ENCODE peak calls at places on chromosome 1, in ten cellular contexts. I is Calu3, M is kidney epithelial cell, Z is breast epithelium, Y is GM12864, E is natural killer cell, Q is HFFc6, H is OCI-LY7, R is foreskin fibroblast, G is left lung. N is an unnamed sample.

GRCh38 chr1:47931395-47931794 is 65.8 kb downstream of the TRABD2B start:
- DNase-seq in I (peak), M (no peak), Z (no peak), Y (no peak), E (no peak), Q (no peak), H (peak), R (no peak), G (no peak), N (no peak)

GRCh38 chr1:227816750-227817446 is 1.4 kb downstream of the PRSS38 start:
- DNase-seq in I (no peak), M (no peak), Z (no peak), Y (no peak), E (peak), Q (no peak), H (no peak), R (no peak), G (peak), N (no peak)

GRCh38 chr1:150268706-150269403 is at the start of gene APH1A:
- DNase-seq in I (peak), M (peak), Z (peak), Y (peak), E (peak), Q (peak), H (peak), R (peak), G (peak), N (peak)

GRCh38 chr1:204358605-204359004 is 1.1 kb downstream of the PLEKHA6 start:
- DNase-seq in I (no peak), M (no peak), Z (no peak), Y (no peak), E (no peak), Q (no peak), H (no peak), R (no peak), G (no peak), N (no peak)

GRCh38 chr1:204154525-204155255 is 2.8 kb upstream of the ETNK2 start:
- DNase-seq in I (no peak), M (no peak), Z (no peak), Y (no peak), E (no peak), Q (no peak), H (no peak), R (no peak), G (no peak), N (no peak)

GRCh38 chr1:2127181-2128145 is 67.1 kb downstream of the FAAP20 start:
- DNase-seq in I (no peak), M (no peak), Z (peak), Y (no peak), E (no peak), Q (no peak), H (no peak), R (no peak), G (peak), N (no peak)

GRCh38 chr1:160567858-160568682 is 11.2 kb downstream of the CD84 start:
- DNase-seq in I (no peak), M (no peak), Z (no peak), Y (no peak), E (peak), Q (no peak), H (peak), R (no peak), G (no peak), N (no peak)

GRCh38 chr1:158117854-158118691 is 62.6 kb upstream of the CD1D start:
- DNase-seq in I (peak), M (no peak), Z (no peak), Y (no peak), E (peak), Q (peak), H (peak), R (peak), G (peak), N (peak)

GRCh38 chr1:231734417-231734816 is 107.8 kb downstream of the DISC1 start:
- DNase-seq in I (no peak), M (no peak), Z (no peak), Y (no peak), E (no peak), Q (no peak), H (no peak), R (no peak), G (no peak), N (no peak)

GRCh38 chr1:23980725-23981063 is 567 bp upstream of the SRSF10 start:
- DNase-seq in I (peak), M (no peak), Z (no peak), Y (peak), E (peak), Q (no peak), H (peak), R (no peak), G (no peak), N (peak)

GRCh38 chr1:231666220-231666956 is 39.8 kb downstream of the DISC1 start:
- DNase-seq in I (no peak), M (no peak), Z (no peak), Y (no peak), E (no peak), Q (no peak), H (no peak), R (no peak), G (no peak), N (no peak)

GRCh38 chr1:32659581-32659980 is 8.6 kb downstream of the RBBP4 start:
- DNase-seq in I (no peak), M (no peak), Z (no peak), Y (no peak), E (no peak), Q (no peak), H (no peak), R (no peak), G (no peak), N (no peak)

GRCh38 chr1:40926441-40926840 is 53.1 kb upstream of the CTPS1 start:
- DNase-seq in I (no peak), M (no peak), Z (no peak), Y (no peak), E (no peak), Q (no peak), H (no peak), R (no peak), G (no peak), N (no peak)

GRCh38 chr1:24091971-24092482 is 19.9 kb downstream of the MYOM3 start:
- DNase-seq in I (no peak), M (no peak), Z (no peak), Y (no peak), E (no peak), Q (no peak), H (no peak), R (no peak), G (no peak), N (no peak)

GRCh38 chr1:151132676-151133338 is 13.6 kb downstream of the SEMA6C start:
- DNase-seq in I (no peak), M (no peak), Z (no peak), Y (no peak), E (no peak), Q (no peak), H (no peak), R (no peak), G (no peak), N (no peak)

GRCh38 chr1:89939059-89939570 is 55.8 kb upstream of the ZNF326 start:
- DNase-seq in I (no peak), M (no peak), Z (no peak), Y (no peak), E (no peak), Q (no peak), H (no peak), R (no peak), G (no peak), N (no peak)

GRCh38 chr1:93681095-93681548 is 515 bp downstream of the BCAR3 start:
- DNase-seq in I (no peak), M (no peak), Z (no peak), Y (no peak), E (peak), Q (no peak), H (peak), R (no peak), G (peak), N (no peak)

GRCh38 chr1:107807405-107807804 is 157.6 kb downstream of the VAV3 start:
- DNase-seq in I (no peak), M (no peak), Z (no peak), Y (no peak), E (no peak), Q (no peak), H (no peak), R (no peak), G (no peak), N (no peak)

GRCh38 chr1:56387071-56387747 is 192.2 kb downstream of the PLPP3 start:
- DNase-seq in I (peak), M (no peak), Z (no peak), Y (no peak), E (no peak), Q (no peak), H (no peak), R (no peak), G (no peak), N (no peak)

GRCh38 chr1:161816201-161816600 is 50.1 kb downstream of the ATF6 start:
- DNase-seq in I (no peak), M (no peak), Z (no peak), Y (no peak), E (no peak), Q (peak), H (no peak), R (peak), G (no peak), N (no peak)

GRCh38 chr1:69073176-69073575 is 494.5 kb upstream of the LRRC7 start:
- DNase-seq in I (no peak), M (no peak), Z (no peak), Y (no peak), E (no peak), Q (no peak), H (no peak), R (no peak), G (no peak), N (no peak)
- TF ChIP-seq CTCF in I (no peak), M (no peak), Z (no peak), Y (no peak), E (no peak), Q (no peak), H (peak), R (no peak), G (no peak), N (no peak)

DNA sequence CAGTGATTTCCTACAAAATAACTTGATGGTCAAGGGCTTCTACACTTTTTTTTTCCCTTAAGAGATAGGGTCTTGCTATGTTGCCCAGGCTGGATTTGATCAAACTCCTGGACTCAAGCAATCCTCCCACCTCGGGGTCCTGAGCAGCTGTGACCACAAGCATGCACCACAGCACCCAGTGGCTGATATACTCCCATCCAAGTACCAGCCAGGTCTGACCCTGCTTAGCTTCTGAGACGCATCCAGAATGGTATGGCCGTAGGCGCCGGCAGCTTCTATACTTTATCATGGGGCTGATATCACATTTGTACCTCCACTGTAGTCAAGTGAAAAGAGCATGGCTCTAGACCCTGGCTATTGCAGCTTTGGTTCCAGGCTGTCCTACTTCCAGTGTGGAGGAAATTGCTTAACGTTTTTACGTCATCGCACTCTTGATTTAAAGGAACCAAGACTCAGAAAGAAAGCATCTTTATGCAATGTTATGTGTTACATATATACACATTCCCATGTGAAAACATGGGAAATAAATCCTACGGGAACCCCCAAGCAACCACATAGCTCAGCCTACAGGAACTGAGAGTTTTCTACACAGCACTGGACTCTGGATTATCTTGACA is 39.5 kb downstream of the PDPN start:
- DNase-seq in I (no peak), M (no peak), Z (no peak), Y (no peak), E (no peak), Q (no peak), H (no peak), R (no peak), G (no peak), N (no peak)
- TF ChIP-seq CTCF in I (no peak), M (no peak), Z (no peak), Y (no peak), E (no peak), Q (no peak), H (no peak), R (no peak), G (no peak), N (no peak)

GRCh38 chr1:234601217-234602017 is 8.6 kb downstream of the IRF2BP2 start:
- DNase-seq in I (no peak), M (no peak), Z (no peak), Y (no peak), E (no peak), Q (peak), H (peak), R (no peak), G (no peak), N (no peak)

GRCh38 chr1:234598974-234599616 is 10.9 kb downstream of the IRF2BP2 start:
- DNase-seq in I (no peak), M (no peak), Z (no peak), Y (no peak), E (no peak), Q (no peak), H (no peak), R (no peak), G (no peak), N (no peak)

GRCh38 chr1:234600418-234601216 is 9.4 kb downstream of the IRF2BP2 start:
- DNase-seq in I (peak), M (no peak), Z (no peak), Y (no peak), E (no peak), Q (no peak), H (peak), R (no peak), G (no peak), N (no peak)

GRCh38 chr1:234597894-234598293 is 12.1 kb downstream of the IRF2BP2 start:
- DNase-seq in I (peak), M (no peak), Z (no peak), Y (no peak), E (peak), Q (no peak), H (peak), R (no peak), G (no peak), N (peak)

GRCh38 chr1:234599617-234600417 is 10.2 kb downstream of the IRF2BP2 start:
- DNase-seq in I (peak), M (no peak), Z (peak), Y (no peak), E (peak), Q (peak), H (peak), R (peak), G (peak), N (peak)
- TF ChIP-seq CTCF in I (no peak), M (no peak), Z (no peak), Y (no peak), E (no peak), Q (no peak), H (peak), R (no peak), G (no peak), N (no peak)

DNA sequence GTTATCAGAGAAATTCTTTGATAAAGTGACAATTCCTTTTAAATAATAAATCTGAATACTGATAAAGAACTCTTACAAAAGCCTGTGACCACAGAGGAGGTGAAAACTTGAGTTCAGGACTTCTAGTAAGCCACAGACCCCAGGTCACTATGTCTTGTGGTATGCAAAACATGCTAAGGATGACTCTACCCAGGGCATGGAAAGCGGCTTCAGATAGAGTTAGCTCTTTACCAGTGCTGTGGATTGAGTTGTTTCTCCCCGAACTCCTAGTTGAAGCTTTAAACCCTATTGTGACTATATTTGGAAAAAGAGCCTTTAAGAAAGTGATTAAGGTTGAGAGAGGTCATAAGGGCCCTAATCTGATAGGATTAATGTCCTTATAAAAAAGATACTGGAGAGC is 42.3 kb downstream of the HLX start:
- DNase-seq in I (no peak), M (no peak), Z (no peak), Y (no peak), E (no peak), Q (no peak), H (no peak), R (no peak), G (no peak), N (no peak)
- TF ChIP-seq CTCF in I (no peak), M (no peak), Z (no peak), Y (no peak), E (no peak), Q (no peak), H (no peak), R (no peak), G (no peak), N (no peak)

GRCh38 chr1:238302646-238303045 is 411.9 kb upstream of the ZP4 start:
- DNase-seq in I (no peak), M (no peak), Z (no peak), Y (no peak), E (no peak), Q (no peak), H (no peak), R (no peak), G (no peak), N (no peak)
- TF ChIP-seq CTCF in I (no peak), M (no peak), Z (no peak), Y (no peak), E (no peak), Q (no peak), H (no peak), R (no peak), G (no peak), N (no peak)

DNA sequence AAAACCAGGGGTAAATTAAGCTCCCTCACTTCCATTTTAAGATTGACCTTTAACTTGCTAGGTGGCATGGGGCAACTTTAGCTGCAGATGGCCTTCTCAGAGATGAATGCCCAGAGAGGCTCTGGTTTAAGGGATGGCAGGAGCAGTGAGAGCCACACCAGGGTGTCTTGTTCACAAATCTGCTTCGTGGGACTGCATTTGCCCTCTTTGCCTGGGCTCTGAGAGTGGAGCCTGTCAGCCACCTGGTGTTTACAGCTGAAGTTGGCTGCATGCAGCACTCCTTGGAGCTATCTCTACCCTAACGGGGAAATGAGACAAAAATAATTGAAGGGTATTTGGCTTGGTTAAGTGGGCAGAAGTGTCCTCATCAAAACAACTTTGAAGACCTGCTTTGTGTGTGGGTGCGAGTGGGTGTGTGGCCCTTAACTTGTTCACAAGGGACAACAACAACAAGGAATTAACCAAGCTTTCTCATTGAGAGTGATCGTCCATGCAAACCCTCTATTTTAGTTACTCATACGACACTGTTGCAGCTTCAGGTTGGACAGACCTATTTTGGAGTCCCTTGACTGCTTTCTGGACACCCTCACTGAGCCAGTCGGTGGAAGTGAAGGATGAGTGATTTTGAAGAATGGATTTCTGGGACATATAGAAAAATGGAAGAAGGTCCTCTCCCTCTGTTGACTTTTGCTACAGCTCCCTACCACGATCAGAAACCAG is 29.8 kb downstream of the PGM1 start:
- DNase-seq in I (no peak), M (no peak), Z (no peak), Y (no peak), E (no peak), Q (no peak), H (no peak), R (no peak), G (no peak), N (no peak)
- TF ChIP-seq CTCF in I (no peak), M (no peak), Z (no peak), Y (no peak), E (no peak), Q (no peak), H (no peak), R (no peak), G (no peak), N (no peak)

DNA sequence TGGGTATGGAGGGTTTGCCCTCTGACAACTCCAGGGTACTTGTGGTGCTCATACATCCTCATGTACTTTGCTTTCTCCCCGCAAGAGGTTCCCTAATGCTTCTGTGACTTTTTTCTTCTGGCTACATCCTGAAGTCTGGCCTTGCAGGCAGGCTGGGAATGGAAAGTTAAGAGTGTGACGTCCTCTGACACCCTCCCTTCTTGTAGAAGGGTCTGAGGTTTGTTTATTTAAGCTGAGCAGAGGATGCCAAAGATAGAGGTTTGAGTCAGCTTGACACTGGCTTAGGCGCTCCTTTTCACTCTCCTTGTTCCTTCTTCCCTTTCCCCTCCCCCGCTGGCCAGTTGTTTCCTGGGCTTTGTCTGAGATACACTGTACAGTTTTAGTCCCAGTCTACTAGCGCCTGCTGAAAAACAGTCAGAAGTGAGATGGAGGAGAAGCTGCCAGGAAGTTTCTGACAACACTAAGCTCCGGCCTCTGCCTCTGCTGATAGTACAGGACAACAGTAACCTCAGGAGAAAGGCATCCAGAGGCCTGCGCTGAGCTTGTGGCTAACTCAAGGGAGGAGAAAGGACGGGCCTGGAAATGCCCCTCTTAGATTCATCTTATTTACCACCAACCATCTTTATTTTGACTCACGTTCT is at the start of gene MACF1:
- DNase-seq in I (no peak), M (peak), Z (peak), Y (no peak), E (peak), Q (peak), H (peak), R (peak), G (no peak), N (no peak)
- TF ChIP-seq CTCF in I (no peak), M (peak), Z (peak), Y (peak), E (no peak), Q (peak), H (peak), R (peak), G (no peak), N (no peak)